ENCODE peak calls at places on chromosomes 2 and 18, in four cellular contexts. Q is tibial nerve, X is spleen, U is gastrocnemius medialis. W is an unnamed sample.

GRCh38 chr2:136010126-136010525 is 24.7 kb upstream of the DARS1 start:
- DNase-seq in Q (no peak), U (no peak), X (no peak), W (no peak)

GRCh38 chr2:178194600-178195389 is 483 bp downstream of the OSBPL6 start:
- DNase-seq in U (peak; percentile 60), X (peak; percentile 80), Q (peak; percentile 15), W (no peak)

GRCh38 chr2:200423552-200423951 is 86.3 kb downstream of the KCTD18 start:
- DNase-seq in U (no peak), Q (no peak), X (no peak), W (no peak)

GRCh38 chr2:240728361-240728760 is 36.7 kb downstream of the AQP12A start:
- DNase-seq in X (no peak), U (no peak), Q (no peak), W (no peak)

GRCh38 chr2:220460257-220460985 is 833.0 kb downstream of the SLC4A3 start:
- DNase-seq in Q (no peak), U (no peak), X (no peak), W (no peak)

GRCh38 chr2:144374163-144374661 is 145.7 kb downstream of the ZEB2 start:
- DNase-seq in X (no peak), Q (no peak), U (no peak), W (no peak)

GRCh38 chr2:100612388-100613000 is 49.7 kb downstream of the PDCL3 start:
- DNase-seq in U (no peak), Q (no peak), X (no peak), W (no peak)

GRCh38 chr18:55839350-55839749 is 251.4 kb upstream of the TCF4 start:
- DNase-seq in Q (no peak), U (no peak), X (no peak), W (no peak)

GRCh38 chr18:39780774-39781173 is 2174.3 kb upstream of the PIK3C3 start:
- DNase-seq in X (no peak), U (no peak), Q (no peak), W (no peak)

GRCh38 chr2:152189622-152190495 is 14.3 kb upstream of the STAM2 start:
- DNase-seq in X (no peak), U (peak; percentile 26), Q (no peak), W (no peak)

GRCh38 chr2:12192762-12193161 is 446.3 kb downstream of the LPIN1 start:
- DNase-seq in Q (no peak), X (no peak), U (no peak), W (no peak)

GRCh38 chr2:46171996-46172546 is 125.1 kb upstream of the EPAS1 start:
- DNase-seq in Q (no peak), X (peak; percentile 47), U (no peak), W (no peak)
- TF ChIP-seq CTCF in Q (no peak), X (no peak), U (no peak), W (no peak)

GRCh38 chr2:9573840-9574239 is 18.2 kb upstream of the ADAM17 start:
- DNase-seq in X (no peak), U (no peak), Q (no peak), W (no peak)
- TF ChIP-seq CTCF in X (no peak), U (no peak), Q (no peak), W (no peak)

DNA sequence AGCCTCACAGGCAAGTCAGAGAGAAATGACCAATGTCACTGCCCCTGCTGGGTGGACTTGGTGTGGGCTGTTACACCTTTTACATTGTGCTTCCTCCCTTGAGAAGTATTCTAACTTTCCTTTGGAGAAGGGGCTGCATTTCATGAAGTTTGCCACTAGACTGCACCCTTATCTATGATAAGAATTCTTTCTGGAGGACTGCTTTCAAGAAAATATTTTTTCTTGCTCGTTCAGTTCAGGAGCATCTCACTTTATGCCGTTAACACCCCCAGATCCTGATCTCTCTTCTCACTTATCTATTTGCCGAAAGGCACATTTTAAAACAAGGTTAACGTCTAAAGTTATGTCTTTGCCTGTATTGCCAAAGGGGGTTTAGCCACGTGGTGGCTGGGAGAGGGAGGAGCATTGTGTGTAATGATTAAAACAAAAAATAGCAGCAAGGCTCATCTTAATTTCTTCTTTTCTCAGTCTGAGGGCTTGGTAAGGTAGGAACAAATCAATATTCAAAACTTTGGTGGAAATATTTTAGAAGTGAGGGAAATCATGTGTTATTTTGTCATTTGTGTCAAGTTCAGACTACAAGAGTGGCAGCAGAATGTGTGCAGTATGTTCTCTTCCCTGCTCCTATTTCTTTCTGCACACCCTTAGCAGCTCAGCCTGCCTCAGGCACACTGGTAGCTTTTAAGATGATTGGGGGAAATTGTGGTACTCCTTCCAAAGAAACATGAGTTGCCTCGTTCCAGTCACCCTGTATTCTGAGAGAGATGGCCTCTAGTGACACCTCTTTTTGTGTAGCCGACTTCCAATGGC is 1.6 kb upstream of the IGFBP5 start:
- DNase-seq in U (no peak), X (no peak), Q (no peak), W (no peak)
- TF ChIP-seq CTCF in U (peak; percentile 40), X (peak; percentile 50), Q (peak; percentile 78), W (peak; percentile 14)

GRCh38 chr2:8061219-8061618 is 620.6 kb upstream of the ID2 start:
- DNase-seq in Q (no peak), U (no peak), X (no peak), W (no peak)
- TF ChIP-seq CTCF in Q (no peak), U (no peak), X (no peak), W (no peak)

GRCh38 chr2:102187191-102188150 is 648 bp downstream of the IL1RL2 start:
- DNase-seq in X (peak; percentile 84), U (peak; percentile 41), Q (peak; percentile 18), W (no peak)
- TF ChIP-seq CTCF in X (peak; percentile 36), U (peak; percentile 53), Q (peak; percentile 47), W (peak; percentile 29)

GRCh38 chr2:76210551-76210950 is 499.8 kb upstream of the GCFC2 start:
- DNase-seq in X (no peak), Q (no peak), U (no peak), W (no peak)

GRCh38 chr2:76212305-76212985 is 501.7 kb upstream of the GCFC2 start:
- DNase-seq in X (no peak), Q (no peak), U (no peak), W (no peak)
- TF ChIP-seq CTCF in X (no peak), Q (no peak), U (no peak), W (no peak)

GRCh38 chr18:8478968-8479370 is 130.3 kb upstream of the RAB12 start:
- DNase-seq in Q (no peak), U (no peak), X (no peak), W (no peak)

GRCh38 chr18:8479826-8480225 is 129.4 kb upstream of the RAB12 start:
- DNase-seq in X (no peak), Q (no peak), U (no peak), W (no peak)

GRCh38 chr18:8477615-8478014 is 131.6 kb upstream of the RAB12 start:
- DNase-seq in X (no peak), Q (no peak), U (no peak), W (no peak)

GRCh38 chr18:8478166-8478967 is 130.9 kb upstream of the RAB12 start:
- DNase-seq in Q (no peak), U (peak; percentile 36), X (peak; percentile 88), W (peak; percentile 11)

DNA sequence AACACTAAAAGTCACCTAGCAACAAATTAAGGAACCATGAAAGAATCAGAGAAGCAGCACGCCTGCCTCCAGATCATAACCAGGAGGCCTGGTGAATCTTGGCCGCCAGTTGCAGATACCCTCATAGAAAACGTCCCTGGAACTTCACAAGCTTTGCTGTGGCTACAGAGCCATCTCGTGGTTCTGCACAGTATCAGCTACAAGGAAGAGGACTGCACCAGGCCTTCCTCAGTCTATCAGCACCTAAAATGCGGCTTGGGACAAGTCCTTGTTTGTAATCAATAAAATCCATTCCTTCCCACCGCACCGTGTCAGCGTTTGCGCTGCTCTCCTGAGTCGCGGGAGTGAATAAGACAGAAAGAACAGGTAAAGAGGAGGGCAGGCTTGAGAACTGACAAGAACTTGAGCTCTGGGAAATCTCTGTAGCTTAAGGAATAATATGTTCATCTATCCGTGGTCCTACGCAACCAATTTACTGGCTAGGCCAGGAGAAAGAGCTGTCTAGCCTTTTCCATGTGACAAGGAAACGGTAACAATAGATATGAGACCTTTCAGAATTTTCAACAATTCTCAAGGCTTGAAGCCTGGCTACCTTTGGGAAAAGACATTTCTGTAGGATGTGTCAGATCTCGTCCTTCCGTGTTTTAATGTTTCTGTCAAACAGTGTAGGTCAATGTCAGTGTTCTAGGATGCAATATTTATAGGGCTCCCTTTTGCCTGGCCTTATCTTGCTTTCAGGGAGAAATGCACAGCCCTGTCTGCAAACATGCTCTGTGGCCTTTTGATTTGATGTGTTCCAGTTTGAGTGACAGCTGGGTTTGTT is 128.5 kb upstream of the RAB12 start:
- DNase-seq in X (no peak), Q (no peak), U (no peak), W (no peak)
- TF ChIP-seq CTCF in X (peak; percentile 47), Q (peak; percentile 48), U (peak; percentile 31), W (no peak)